ENCODE peak calls at places on chromosomes 16 and 17, in seven cellular contexts. U is NCI-H345; N is stimulated activated CD4-positive, alpha-beta T cell treated with anti-CD3 and anti-CD28 coated beads, TNF-alpha, amount 100 ng/mL, for 4 hours; G is caudate nucleus; Z is iris pigment epithelial cell; L is cerebellar cortex; W is mucosa of gallbladder. A is an unnamed sample.
A peak's percentile ranks its signal among the peaks of the same experiment; 100 is the strongest.

GRCh38 chr17:57906910-57907309 is 48.3 kb downstream of the CUEDC1 start:
- DNase-seq in N (no peak), G (peak; percentile 91), U (no peak), Z (no peak), L (peak; percentile 45), W (no peak), A (no peak)

GRCh38 chr17:7977039-7977438 is 25.4 kb upstream of the GUCY2D start:
- DNase-seq in U (no peak), N (no peak), L (no peak), Z (no peak), G (no peak), W (no peak), A (no peak)

GRCh38 chr17:27860971-27861669 is 32.0 kb downstream of the LYRM9 start:
- DNase-seq in U (no peak), Z (no peak), W (no peak), G (no peak), N (no peak), L (no peak), A (peak; percentile 80)

GRCh38 chr16:67284699-67285646 is 5.6 kb downstream of the PLEKHG4 start:
- DNase-seq in N (no peak), W (peak; percentile 49), L (peak; percentile 72), U (peak; percentile 83), Z (peak; percentile 28), G (no peak), A (peak; percentile 55)

GRCh38 chr16:85431431-85432124 is 181.5 kb upstream of the GSE1 start:
- DNase-seq in U (no peak), G (no peak), N (no peak), L (no peak), W (no peak), Z (no peak), A (no peak)

GRCh38 chr16:70289229-70290098 is at the start of gene AARS1:
- DNase-seq in L (peak; percentile 99), G (peak; percentile 94), W (peak; percentile 98), U (peak; percentile 99), N (peak; percentile 93), Z (peak; percentile 100), A (peak; percentile 99)

GRCh38 chr17:50558091-50558490 is 2.4 kb upstream of the CACNA1G start:
- DNase-seq in Z (no peak), U (no peak), L (no peak), W (no peak), N (no peak), G (no peak), A (no peak)

GRCh38 chr17:77959926-77960521 is 1.5 kb downstream of the TNRC6C start:
- DNase-seq in L (peak; percentile 54), W (no peak), G (no peak), Z (peak; percentile 53), U (peak; percentile 45), N (no peak), A (peak; percentile 12)

GRCh38 chr17:45844695-45845375 is at the start of gene SPPL2C:
- DNase-seq in U (no peak), W (no peak), Z (no peak), G (no peak), L (no peak), N (no peak), A (peak; percentile 16)

GRCh38 chr16:88437367-88437964 is 15.6 kb upstream of the ZFPM1 start:
- DNase-seq in L (peak; percentile 46), N (peak; percentile 56), G (no peak), U (peak; percentile 46), W (no peak), Z (no peak), A (peak; percentile 60)

GRCh38 chr17:47946929-47947397 is 5.6 kb downstream of the PNPO start:
- DNase-seq in U (peak; percentile 68), W (peak; percentile 90), G (peak; percentile 16), Z (peak; percentile 87), L (peak; percentile 63), N (peak; percentile 54), A (peak; percentile 98)

GRCh38 chr16:69240336-69240735 is 53.4 kb downstream of the SNTB2 start:
- DNase-seq in N (no peak), G (no peak), W (no peak), L (no peak), U (no peak), Z (peak; percentile 62), A (no peak)

GRCh38 chr16:12086861-12087260 is 110.3 kb downstream of the SNX29 start:
- DNase-seq in W (no peak), Z (peak; percentile 42), N (no peak), L (no peak), U (no peak), G (no peak), A (no peak)

GRCh38 chr16:55056585-55057520 is 126.2 kb downstream of the IRX5 start:
- DNase-seq in N (no peak), W (no peak), L (no peak), G (no peak), Z (no peak), U (no peak), A (peak; percentile 44)

GRCh38 chr17:80477647-80478478 is 1.5 kb upstream of the NPTX1 start:
- DNase-seq in L (peak; percentile 62), G (no peak), W (no peak), N (no peak), Z (peak; percentile 48), U (peak; percentile 69), A (no peak)

GRCh38 chr16:10877472-10877946 is 507 bp downstream of the CIITA start:
- DNase-seq in U (no peak), G (no peak), L (no peak), N (no peak), Z (no peak), W (no peak), A (no peak)

GRCh38 chr17:48259710-48260291 is 152.2 kb downstream of the SNX11 start:
- DNase-seq in L (peak; percentile 42), W (no peak), G (no peak), Z (peak; percentile 49), N (no peak), U (peak; percentile 38), A (peak; percentile 58)

GRCh38 chr16:64440421-64440831 is 681.4 kb downstream of the CDH11 start:
- DNase-seq in L (no peak), N (no peak), Z (peak; percentile 95), U (no peak), W (no peak), G (no peak), A (no peak)

GRCh38 chr17:78324391-78325075 is 35.3 kb downstream of the SOCS3 start:
- DNase-seq in L (peak; percentile 59), N (no peak), W (peak; percentile 72), G (peak; percentile 28), U (no peak), Z (peak; percentile 69), A (no peak)

GRCh38 chr17:73348018-73348823 is 36.4 kb upstream of the CDC42EP4 start:
- DNase-seq in W (no peak), U (no peak), G (no peak), L (no peak), N (no peak), Z (no peak), A (no peak)

GRCh38 chr16:85037050-85037410 is 9.4 kb downstream of the KIAA0513 start:
- DNase-seq in N (no peak), U (no peak), Z (peak; percentile 92), G (no peak), L (peak; percentile 64), W (no peak), A (no peak)

GRCh38 chr17:29760771-29761682 is 138.3 kb upstream of the CORO6 start:
- DNase-seq in Z (peak; percentile 90), L (peak; percentile 54), W (peak; percentile 86), N (peak; percentile 65), G (peak; percentile 54), U (no peak), A (peak; percentile 80)

GRCh38 chr16:86198201-86199118 is 299.5 kb downstream of the IRF8 start:
- DNase-seq in N (no peak), Z (no peak), W (no peak), U (peak; percentile 0), G (no peak), L (no peak), A (no peak)

GRCh38 chr17:45752246-45752645 is 31.9 kb upstream of the CRHR1 start:
- DNase-seq in N (no peak), L (no peak), W (no peak), Z (no peak), G (no peak), U (no peak), A (no peak)

GRCh38 chr16:86495756-86496261 is 14.5 kb upstream of the FOXF1 start:
- DNase-seq in Z (no peak), N (no peak), W (no peak), L (no peak), U (no peak), G (no peak), A (no peak)